ENCODE peak calls at places on chromosomes 7 and 10, in nine cellular contexts. One of them, this sample, is unnamed.

GRCh38 chr10:124701435-124701834 is 42.7 kb downstream of the FAM53B start:
- DNase-seq in ovary: peak; percentile 99
- DNase-seq in fibroblast of lung: peak; percentile 93
- DNase-seq in CD8-positive, alpha-beta memory T cell: no peak
- DNase-seq in PC-3: no peak
- DNase-seq in mesenchymal stem cell: peak; percentile 73
- DNase-seq in cardiac muscle cell: peak; percentile 95
- DNase-seq in gastrocnemius medialis: peak; percentile 90
- DNase-seq in tibial nerve: peak; percentile 87
- DNase-seq in this sample: no peak

GRCh38 chr7:148700693-148701092 is 2.0 kb downstream of the CUL1 start:
- DNase-seq in ovary: no peak
- DNase-seq in fibroblast of lung: peak; percentile 47
- DNase-seq in CD8-positive, alpha-beta memory T cell: no peak
- DNase-seq in PC-3: peak; percentile 25
- DNase-seq in mesenchymal stem cell: peak; percentile 68
- DNase-seq in cardiac muscle cell: peak; percentile 46
- DNase-seq in gastrocnemius medialis: no peak
- DNase-seq in tibial nerve: no peak
- DNase-seq in this sample: peak; percentile 62

GRCh38 chr7:68529221-68529620 is 1069.1 kb upstream of the AUTS2 start:
- DNase-seq in ovary: no peak
- DNase-seq in fibroblast of lung: no peak
- DNase-seq in CD8-positive, alpha-beta memory T cell: no peak
- DNase-seq in PC-3: no peak
- DNase-seq in mesenchymal stem cell: no peak
- DNase-seq in cardiac muscle cell: peak; percentile 7
- DNase-seq in gastrocnemius medialis: no peak
- DNase-seq in tibial nerve: no peak
- DNase-seq in this sample: no peak

GRCh38 chr10:93554760-93555432 is 11.6 kb upstream of the FFAR4 start:
- DNase-seq in ovary: no peak
- DNase-seq in fibroblast of lung: peak; percentile 65
- DNase-seq in CD8-positive, alpha-beta memory T cell: no peak
- DNase-seq in PC-3: peak; percentile 77
- DNase-seq in mesenchymal stem cell: peak; percentile 69
- DNase-seq in cardiac muscle cell: peak; percentile 86
- DNase-seq in gastrocnemius medialis: no peak
- DNase-seq in tibial nerve: peak; percentile 51
- DNase-seq in this sample: peak; percentile 73

GRCh38 chr7:270351-270983 is 19.5 kb upstream of the FOXL3 start:
- DNase-seq in ovary: no peak
- DNase-seq in fibroblast of lung: no peak
- DNase-seq in CD8-positive, alpha-beta memory T cell: no peak
- DNase-seq in PC-3: no peak
- DNase-seq in mesenchymal stem cell: no peak
- DNase-seq in cardiac muscle cell: no peak
- DNase-seq in gastrocnemius medialis: no peak
- DNase-seq in tibial nerve: no peak
- DNase-seq in this sample: no peak

GRCh38 chr7:44063547-44063893 is 1.8 kb downstream of the PGAM2 start:
- DNase-seq in ovary: peak; percentile 17
- DNase-seq in fibroblast of lung: no peak
- DNase-seq in CD8-positive, alpha-beta memory T cell: no peak
- DNase-seq in PC-3: no peak
- DNase-seq in mesenchymal stem cell: no peak
- DNase-seq in cardiac muscle cell: no peak
- DNase-seq in gastrocnemius medialis: no peak
- DNase-seq in tibial nerve: no peak
- DNase-seq in this sample: peak; percentile 5

GRCh38 chr7:67484244-67484751 is 487.7 kb downstream of the TYW1 start:
- DNase-seq in ovary: peak; percentile 63
- DNase-seq in fibroblast of lung: peak; percentile 66
- DNase-seq in CD8-positive, alpha-beta memory T cell: no peak
- DNase-seq in PC-3: peak; percentile 73
- DNase-seq in mesenchymal stem cell: peak; percentile 39
- DNase-seq in cardiac muscle cell: peak; percentile 76
- DNase-seq in gastrocnemius medialis: peak; percentile 7
- DNase-seq in tibial nerve: peak; percentile 49
- DNase-seq in this sample: peak; percentile 74

GRCh38 chr7:29161226-29161625 is 14.9 kb upstream of the CPVL start:
- DNase-seq in ovary: no peak
- DNase-seq in fibroblast of lung: no peak
- DNase-seq in CD8-positive, alpha-beta memory T cell: no peak
- DNase-seq in PC-3: no peak
- DNase-seq in mesenchymal stem cell: no peak
- DNase-seq in cardiac muscle cell: no peak
- DNase-seq in gastrocnemius medialis: no peak
- DNase-seq in tibial nerve: no peak
- DNase-seq in this sample: no peak

GRCh38 chr7:25851332-25852248 is 300.4 kb upstream of the NFE2L3 start:
- DNase-seq in ovary: peak; percentile 87
- DNase-seq in fibroblast of lung: peak; percentile 89
- DNase-seq in CD8-positive, alpha-beta memory T cell: peak; percentile 23
- DNase-seq in PC-3: peak; percentile 89
- DNase-seq in mesenchymal stem cell: peak; percentile 86
- DNase-seq in cardiac muscle cell: peak; percentile 90
- DNase-seq in gastrocnemius medialis: peak; percentile 81
- DNase-seq in tibial nerve: peak; percentile 94
- DNase-seq in this sample: peak; percentile 85
- H3K4me3 ChIP-seq in ovary: peak overlapping the region; percentile 21
- H3K4me3 ChIP-seq in fibroblast of lung: no peak overlapping the region
- H3K4me3 ChIP-seq in CD8-positive, alpha-beta memory T cell: no peak overlapping the region
- H3K4me3 ChIP-seq in PC-3: peak overlapping the region; percentile 53
- H3K4me3 ChIP-seq in mesenchymal stem cell: no peak overlapping the region
- H3K4me3 ChIP-seq in cardiac muscle cell: no peak overlapping the region
- H3K4me3 ChIP-seq in gastrocnemius medialis: no peak overlapping the region
- H3K4me3 ChIP-seq in tibial nerve: no peak overlapping the region
- H3K4me3 ChIP-seq in this sample: no peak overlapping the region

GRCh38 chr10:8063935-8064334 is 9.4 kb downstream of the GATA3 start:
- DNase-seq in ovary: no peak
- DNase-seq in fibroblast of lung: no peak
- DNase-seq in CD8-positive, alpha-beta memory T cell: no peak
- DNase-seq in PC-3: no peak
- DNase-seq in mesenchymal stem cell: no peak
- DNase-seq in cardiac muscle cell: no peak
- DNase-seq in gastrocnemius medialis: no peak
- DNase-seq in tibial nerve: no peak
- DNase-seq in this sample: no peak

GRCh38 chr10:8066146-8066545 is 11.7 kb downstream of the GATA3 start:
- DNase-seq in ovary: no peak
- DNase-seq in fibroblast of lung: no peak
- DNase-seq in CD8-positive, alpha-beta memory T cell: no peak
- DNase-seq in PC-3: no peak
- DNase-seq in mesenchymal stem cell: no peak
- DNase-seq in cardiac muscle cell: no peak
- DNase-seq in gastrocnemius medialis: no peak
- DNase-seq in tibial nerve: no peak
- DNase-seq in this sample: no peak

GRCh38 chr10:8064436-8064835 is 9.9 kb downstream of the GATA3 start:
- DNase-seq in ovary: no peak
- DNase-seq in fibroblast of lung: no peak
- DNase-seq in CD8-positive, alpha-beta memory T cell: no peak
- DNase-seq in PC-3: no peak
- DNase-seq in mesenchymal stem cell: no peak
- DNase-seq in cardiac muscle cell: no peak
- DNase-seq in gastrocnemius medialis: no peak
- DNase-seq in tibial nerve: no peak
- DNase-seq in this sample: no peak

GRCh38 chr10:8066797-8067196 is 12.3 kb downstream of the GATA3 start:
- DNase-seq in ovary: no peak
- DNase-seq in fibroblast of lung: no peak
- DNase-seq in CD8-positive, alpha-beta memory T cell: no peak
- DNase-seq in PC-3: no peak
- DNase-seq in mesenchymal stem cell: no peak
- DNase-seq in cardiac muscle cell: no peak
- DNase-seq in gastrocnemius medialis: no peak
- DNase-seq in tibial nerve: no peak
- DNase-seq in this sample: no peak

DNA sequence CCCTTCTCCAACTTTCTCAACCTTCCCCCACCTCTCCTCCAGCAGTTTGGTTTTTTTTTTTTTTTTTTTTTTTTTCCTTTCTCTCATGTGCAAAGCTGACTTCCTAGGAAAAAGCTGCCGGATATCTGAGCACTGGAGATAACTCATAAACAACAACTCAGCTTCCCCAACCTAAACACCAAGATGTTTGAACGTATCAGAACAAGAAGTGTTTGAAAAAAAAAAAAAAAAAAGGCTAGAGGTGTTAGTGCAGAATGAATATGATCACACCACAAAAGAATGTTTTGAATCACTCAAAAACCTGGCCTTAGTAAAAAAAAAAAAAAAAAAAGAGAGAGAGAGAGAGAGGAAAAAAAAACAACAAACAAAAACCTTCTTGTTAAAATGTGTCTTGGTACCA is 11.2 kb downstream of the GATA3 start:
- DNase-seq in ovary: no peak
- DNase-seq in fibroblast of lung: no peak
- DNase-seq in CD8-positive, alpha-beta memory T cell: no peak
- DNase-seq in PC-3: no peak
- DNase-seq in mesenchymal stem cell: peak; percentile 41
- DNase-seq in cardiac muscle cell: no peak
- DNase-seq in gastrocnemius medialis: no peak
- DNase-seq in tibial nerve: no peak
- DNase-seq in this sample: no peak
- H3K36me3 ChIP-seq in ovary: no peaks in the 10 kb centered on the region
- H3K36me3 ChIP-seq in fibroblast of lung: no peaks in the 10 kb centered on the region
- H3K36me3 ChIP-seq in CD8-positive, alpha-beta memory T cell: peaks cover 63% of the 10 kb centered on the region
- H3K36me3 ChIP-seq in PC-3: no peaks in the 10 kb centered on the region
- H3K36me3 ChIP-seq in mesenchymal stem cell: no peaks in the 10 kb centered on the region
- H3K36me3 ChIP-seq in cardiac muscle cell: no peaks in the 10 kb centered on the region
- H3K36me3 ChIP-seq in gastrocnemius medialis: no peaks in the 10 kb centered on the region
- H3K36me3 ChIP-seq in tibial nerve: no peaks in the 10 kb centered on the region
- H3K36me3 ChIP-seq in this sample: peaks cover 96% of the 10 kb centered on the region

GRCh38 chr10:74314166-74314565 is 163.1 kb downstream of the ADK start:
- DNase-seq in ovary: no peak
- DNase-seq in fibroblast of lung: peak; percentile 60
- DNase-seq in CD8-positive, alpha-beta memory T cell: no peak
- DNase-seq in PC-3: no peak
- DNase-seq in mesenchymal stem cell: no peak
- DNase-seq in cardiac muscle cell: peak; percentile 21
- DNase-seq in gastrocnemius medialis: no peak
- DNase-seq in tibial nerve: no peak
- DNase-seq in this sample: no peak

GRCh38 chr10:74322565-74322964 is 171.5 kb downstream of the ADK start:
- DNase-seq in ovary: no peak
- DNase-seq in fibroblast of lung: no peak
- DNase-seq in CD8-positive, alpha-beta memory T cell: no peak
- DNase-seq in PC-3: no peak
- DNase-seq in mesenchymal stem cell: no peak
- DNase-seq in cardiac muscle cell: no peak
- DNase-seq in gastrocnemius medialis: no peak
- DNase-seq in tibial nerve: no peak
- DNase-seq in this sample: no peak

GRCh38 chr10:74322141-74322540 is 171.1 kb downstream of the ADK start:
- DNase-seq in ovary: no peak
- DNase-seq in fibroblast of lung: no peak
- DNase-seq in CD8-positive, alpha-beta memory T cell: no peak
- DNase-seq in PC-3: no peak
- DNase-seq in mesenchymal stem cell: no peak
- DNase-seq in cardiac muscle cell: no peak
- DNase-seq in gastrocnemius medialis: no peak
- DNase-seq in tibial nerve: no peak
- DNase-seq in this sample: no peak

GRCh38 chr10:74320717-74321116 is 169.7 kb downstream of the ADK start:
- DNase-seq in ovary: no peak
- DNase-seq in fibroblast of lung: no peak
- DNase-seq in CD8-positive, alpha-beta memory T cell: no peak
- DNase-seq in PC-3: no peak
- DNase-seq in mesenchymal stem cell: no peak
- DNase-seq in cardiac muscle cell: no peak
- DNase-seq in gastrocnemius medialis: no peak
- DNase-seq in tibial nerve: no peak
- DNase-seq in this sample: no peak

DNA sequence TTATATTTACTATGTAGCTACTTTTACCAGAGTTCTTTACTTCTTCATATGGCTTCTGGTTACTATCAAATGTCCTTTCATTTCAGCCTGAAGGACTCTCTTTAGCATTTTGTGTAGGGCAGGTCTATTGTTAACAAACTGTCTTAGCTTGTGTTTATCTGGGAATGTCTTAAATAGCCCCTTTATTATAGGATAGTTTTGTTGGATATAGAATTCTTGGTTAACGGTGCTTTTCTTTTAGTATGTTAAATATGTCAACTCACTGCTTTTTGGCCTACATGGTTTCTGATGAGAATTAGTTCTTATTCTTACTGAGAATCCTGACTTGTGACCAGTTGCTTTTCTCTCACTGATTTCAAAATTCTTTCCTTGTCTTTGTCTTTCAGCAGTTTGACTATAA is 169.0 kb downstream of the ADK start:
- DNase-seq in ovary: no peak
- DNase-seq in fibroblast of lung: no peak
- DNase-seq in CD8-positive, alpha-beta memory T cell: no peak
- DNase-seq in PC-3: no peak
- DNase-seq in mesenchymal stem cell: no peak
- DNase-seq in cardiac muscle cell: no peak
- DNase-seq in gastrocnemius medialis: no peak
- DNase-seq in tibial nerve: no peak
- DNase-seq in this sample: no peak
- H3K4me3 ChIP-seq in ovary: no peak overlapping the region
- H3K4me3 ChIP-seq in fibroblast of lung: no peak overlapping the region
- H3K4me3 ChIP-seq in CD8-positive, alpha-beta memory T cell: no peak overlapping the region
- H3K4me3 ChIP-seq in PC-3: no peak overlapping the region
- H3K4me3 ChIP-seq in mesenchymal stem cell: no peak overlapping the region
- H3K4me3 ChIP-seq in cardiac muscle cell: no peak overlapping the region
- H3K4me3 ChIP-seq in gastrocnemius medialis: no peak overlapping the region
- H3K4me3 ChIP-seq in tibial nerve: no peak overlapping the region
- H3K4me3 ChIP-seq in this sample: no peak overlapping the region

GRCh38 chr10:131972474-131973071 is 9.2 kb downstream of the BNIP3 start:
- DNase-seq in ovary: peak; percentile 65
- DNase-seq in fibroblast of lung: peak; percentile 43
- DNase-seq in CD8-positive, alpha-beta memory T cell: peak; percentile 28
- DNase-seq in PC-3: no peak
- DNase-seq in mesenchymal stem cell: peak; percentile 22
- DNase-seq in cardiac muscle cell: peak; percentile 67
- DNase-seq in gastrocnemius medialis: no peak
- DNase-seq in tibial nerve: peak; percentile 33
- DNase-seq in this sample: peak; percentile 75

GRCh38 chr10:131970946-131971345 is 10.8 kb downstream of the BNIP3 start:
- DNase-seq in ovary: no peak
- DNase-seq in fibroblast of lung: no peak
- DNase-seq in CD8-positive, alpha-beta memory T cell: no peak
- DNase-seq in PC-3: no peak
- DNase-seq in mesenchymal stem cell: no peak
- DNase-seq in cardiac muscle cell: no peak
- DNase-seq in gastrocnemius medialis: no peak
- DNase-seq in tibial nerve: no peak
- DNase-seq in this sample: no peak

GRCh38 chr10:131973160-131973951 is 8.4 kb downstream of the BNIP3 start:
- DNase-seq in ovary: no peak
- DNase-seq in fibroblast of lung: no peak
- DNase-seq in CD8-positive, alpha-beta memory T cell: no peak
- DNase-seq in PC-3: no peak
- DNase-seq in mesenchymal stem cell: no peak
- DNase-seq in cardiac muscle cell: no peak
- DNase-seq in gastrocnemius medialis: peak; percentile 66
- DNase-seq in tibial nerve: no peak
- DNase-seq in this sample: no peak

GRCh38 chr10:131971591-131971990 is 10.1 kb downstream of the BNIP3 start:
- DNase-seq in ovary: no peak
- DNase-seq in fibroblast of lung: no peak
- DNase-seq in CD8-positive, alpha-beta memory T cell: no peak
- DNase-seq in PC-3: no peak
- DNase-seq in mesenchymal stem cell: no peak
- DNase-seq in cardiac muscle cell: no peak
- DNase-seq in gastrocnemius medialis: no peak
- DNase-seq in tibial nerve: no peak
- DNase-seq in this sample: no peak

DNA sequence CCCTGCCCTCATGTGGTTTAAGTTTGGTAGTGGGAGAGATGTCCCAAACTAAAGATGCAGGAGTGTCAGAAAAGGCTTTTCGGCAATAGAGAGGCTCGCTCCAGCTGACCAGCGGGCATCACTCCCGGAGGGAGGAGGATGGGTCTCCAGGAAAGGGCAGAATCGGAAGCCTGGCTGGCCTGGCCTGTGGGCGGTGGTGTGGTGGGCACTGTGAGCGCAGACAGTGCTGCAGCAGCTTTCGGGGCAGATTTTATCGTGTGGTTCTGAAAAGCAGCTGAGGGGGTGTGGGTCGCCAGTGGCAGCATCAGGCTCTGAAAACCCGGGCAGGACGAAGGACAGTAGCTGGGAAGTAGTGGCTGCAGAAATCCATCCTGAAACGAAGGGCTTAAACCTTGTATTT is 12.8 kb downstream of the BNIP3 start:
- DNase-seq in ovary: no peak
- DNase-seq in fibroblast of lung: no peak
- DNase-seq in CD8-positive, alpha-beta memory T cell: no peak
- DNase-seq in PC-3: no peak
- DNase-seq in mesenchymal stem cell: no peak
- DNase-seq in cardiac muscle cell: no peak
- DNase-seq in gastrocnemius medialis: no peak
- DNase-seq in tibial nerve: no peak
- DNase-seq in this sample: no peak
- H3K36me3 ChIP-seq in ovary: no peaks in the 10 kb centered on the region
- H3K36me3 ChIP-seq in fibroblast of lung: peaks cover 18% of the 10 kb centered on the region
- H3K36me3 ChIP-seq in CD8-positive, alpha-beta memory T cell: peaks cover 14% of the 10 kb centered on the region
- H3K36me3 ChIP-seq in PC-3: peaks cover 23% of the 10 kb centered on the region
- H3K36me3 ChIP-seq in mesenchymal stem cell: peaks cover 69% of the 10 kb centered on the region
- H3K36me3 ChIP-seq in cardiac muscle cell: peaks cover 69% of the 10 kb centered on the region
- H3K36me3 ChIP-seq in gastrocnemius medialis: no peaks in the 10 kb centered on the region
- H3K36me3 ChIP-seq in tibial nerve: peaks cover 95% of the 10 kb centered on the region
- H3K36me3 ChIP-seq in this sample: peaks cover 65% of the 10 kb centered on the region